ENCODE peak calls at places on chromosomes 1 and 21, in four cellular contexts. J is A549, F is GM23338, E is HL-60. V is an unnamed sample.

GRCh38 chr1:62426238-62426637 is 10.6 kb upstream of the USP1 start:
- DNase-seq in J (no peak), F (no peak), E (no peak), V (no peak)

GRCh38 chr21:37269481-37269880 is 2.3 kb upstream of the VPS26C start:
- DNase-seq in J (no peak), F (no peak), E (no peak), V (no peak)

GRCh38 chr1:40646385-40646784 is 19.1 kb downstream of the RIMS3 start:
- DNase-seq in J (no peak), F (no peak), E (no peak), V (no peak)

GRCh38 chr1:33228935-33229487 is 27.3 kb upstream of the ZNF362 start:
- DNase-seq in J (no peak), F (no peak), E (no peak), V (no peak)

GRCh38 chr1:218346391-218347204 is 1.5 kb downstream of the TGFB2 start:
- DNase-seq in J (no peak), F (peak), E (no peak), V (no peak)

GRCh38 chr1:22037520-22037919 is 15.0 kb upstream of the CDC42 start:
- DNase-seq in J (no peak), F (peak), E (no peak), V (no peak)

GRCh38 chr1:69315416-69315815 is 252.3 kb upstream of the LRRC7 start:
- DNase-seq in J (no peak), F (no peak), E (no peak), V (no peak)

GRCh38 chr21:46052703-46053651 is 44.9 kb upstream of the COL6A2 start:
- DNase-seq in J (peak), F (no peak), E (no peak), V (no peak)

GRCh38 chr1:236608930-236609726 is 4.8 kb upstream of the HEATR1 start:
- DNase-seq in J (peak), F (peak), E (no peak), V (no peak)

GRCh38 chr1:217135569-217135915 is 412.3 kb upstream of the ESRRG start:
- DNase-seq in J (no peak), F (peak), E (no peak), V (no peak)

GRCh38 chr1:38964140-38964548 is 22.5 kb upstream of the RHBDL2 start:
- DNase-seq in J (peak), F (peak), E (no peak), V (no peak)

GRCh38 chr1:224427346-224427745 is 7.3 kb downstream of the WDR26 start:
- DNase-seq in J (no peak), F (no peak), E (no peak), V (no peak)

GRCh38 chr1:61156576-61157239 is 74.3 kb downstream of the NFIA start:
- DNase-seq in J (no peak), F (no peak), E (no peak), V (no peak)

GRCh38 chr1:214632091-214632490 is 29.1 kb downstream of the CENPF start:
- DNase-seq in J (no peak), F (no peak), E (no peak), V (no peak)

GRCh38 chr21:42568377-42568776 is 54.7 kb downstream of the SLC37A1 start:
- DNase-seq in J (no peak), F (no peak), E (no peak), V (no peak)

GRCh38 chr1:93728480-93729131 is 47.0 kb upstream of the BCAR3 start:
- DNase-seq in J (no peak), F (no peak), E (no peak), V (no peak)

GRCh38 chr1:227897704-227898438 is 49.9 kb downstream of the WNT9A start:
- DNase-seq in J (no peak), F (no peak), E (no peak), V (no peak)

GRCh38 chr1:163257763-163258162 is 55.0 kb upstream of the RGS5 start:
- DNase-seq in J (no peak), F (no peak), E (no peak), V (no peak)

GRCh38 chr21:42939581-42940413 is 14.4 kb upstream of the ERVH48-1 start:
- DNase-seq in J (peak), F (no peak), E (peak), V (peak)

GRCh38 chr1:218499021-218499691 is 154.0 kb downstream of the TGFB2 start:
- DNase-seq in J (peak), F (no peak), E (no peak), V (no peak)

GRCh38 chr21:42559326-42559725 is 45.7 kb downstream of the SLC37A1 start:
- DNase-seq in J (no peak), F (no peak), E (no peak), V (no peak)

GRCh38 chr1:14851775-14852174 is 253.3 kb downstream of the KAZN start:
- DNase-seq in J (no peak), F (no peak), E (no peak), V (no peak)

GRCh38 chr1:167012570-167012969 is 23.5 kb downstream of the MAEL start:
- DNase-seq in J (no peak), F (no peak), E (no peak), V (no peak)
- TF ChIP-seq REST in J (no peak), F (no peak), E (peak), V (no peak)

DNA sequence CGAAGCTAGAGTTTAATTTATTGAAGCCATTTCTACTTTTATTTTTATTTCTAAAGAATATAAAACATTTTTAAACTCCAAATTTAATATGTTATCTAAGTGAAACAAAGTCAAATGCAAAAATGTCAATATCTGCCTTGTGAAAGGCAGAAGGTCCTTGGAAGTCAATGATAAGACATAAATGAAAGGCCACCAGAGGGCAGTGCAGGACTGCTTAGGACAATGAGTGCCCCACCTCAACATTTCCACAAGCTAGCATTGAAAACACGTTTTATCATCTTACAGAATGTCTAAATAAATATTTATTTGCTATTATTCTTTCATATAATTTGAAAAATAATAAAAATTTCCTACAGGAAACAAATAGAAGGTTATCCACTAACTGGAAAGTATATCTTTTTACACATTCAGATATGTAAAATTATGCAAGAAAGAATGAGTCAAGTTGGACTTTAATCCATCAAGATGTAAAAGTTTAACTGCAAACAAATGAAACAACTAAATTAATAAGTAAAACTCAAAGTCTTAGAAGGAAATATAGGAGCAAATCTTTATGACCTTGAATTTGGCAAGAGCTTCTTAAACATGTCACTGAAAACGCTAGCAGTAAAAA is 140.1 kb upstream of the FMN2 start:
- DNase-seq in J (peak), F (peak), E (peak), V (peak)
- TF ChIP-seq CTCF in J (peak), F (peak), E (peak), V (peak)

GRCh38 chr1:31182352-31182751 is 57.3 kb downstream of the NKAIN1 start:
- DNase-seq in J (peak), F (peak), E (peak), V (no peak)
- TF ChIP-seq REST in J (peak), F (peak), E (peak), V (peak)

GRCh38 chr1:2228684-2229031 is 539 bp downstream of the SKI start:
- DNase-seq in J (peak), F (peak), E (no peak), V (no peak)

GRCh38 chr1:2227341-2228156 is 570 bp upstream of the SKI start:
- DNase-seq in J (peak), F (peak), E (peak), V (no peak)

GRCh38 chr1:2229921-2230700 is 2.0 kb downstream of the SKI start:
- DNase-seq in J (peak), F (peak), E (no peak), V (no peak)

GRCh38 chr1:2228157-2228594 is at the start of gene SKI:
- DNase-seq in J (no peak), F (peak), E (no peak), V (no peak)

GRCh38 chr1:2229032-2229920 is 1.2 kb downstream of the SKI start:
- DNase-seq in J (peak), F (peak), E (no peak), V (no peak)
- TF ChIP-seq CTCF in J (no peak), F (no peak), E (no peak), V (no peak)

GRCh38 chr1:16440150-16440479 is 409 bp upstream of the NECAP2 start:
- DNase-seq in J (no peak), F (peak), E (no peak), V (no peak)

GRCh38 chr1:16438516-16438915 is 1.3 kb upstream of the SPATA21 start:
- DNase-seq in J (no peak), F (no peak), E (no peak), V (no peak)

GRCh38 chr1:16441312-16441641 is 753 bp downstream of the NECAP2 start:
- DNase-seq in J (no peak), F (no peak), E (no peak), V (no peak)

GRCh38 chr1:16442273-16442672 is 1.7 kb downstream of the NECAP2 start:
- DNase-seq in J (no peak), F (no peak), E (no peak), V (no peak)

DNA sequence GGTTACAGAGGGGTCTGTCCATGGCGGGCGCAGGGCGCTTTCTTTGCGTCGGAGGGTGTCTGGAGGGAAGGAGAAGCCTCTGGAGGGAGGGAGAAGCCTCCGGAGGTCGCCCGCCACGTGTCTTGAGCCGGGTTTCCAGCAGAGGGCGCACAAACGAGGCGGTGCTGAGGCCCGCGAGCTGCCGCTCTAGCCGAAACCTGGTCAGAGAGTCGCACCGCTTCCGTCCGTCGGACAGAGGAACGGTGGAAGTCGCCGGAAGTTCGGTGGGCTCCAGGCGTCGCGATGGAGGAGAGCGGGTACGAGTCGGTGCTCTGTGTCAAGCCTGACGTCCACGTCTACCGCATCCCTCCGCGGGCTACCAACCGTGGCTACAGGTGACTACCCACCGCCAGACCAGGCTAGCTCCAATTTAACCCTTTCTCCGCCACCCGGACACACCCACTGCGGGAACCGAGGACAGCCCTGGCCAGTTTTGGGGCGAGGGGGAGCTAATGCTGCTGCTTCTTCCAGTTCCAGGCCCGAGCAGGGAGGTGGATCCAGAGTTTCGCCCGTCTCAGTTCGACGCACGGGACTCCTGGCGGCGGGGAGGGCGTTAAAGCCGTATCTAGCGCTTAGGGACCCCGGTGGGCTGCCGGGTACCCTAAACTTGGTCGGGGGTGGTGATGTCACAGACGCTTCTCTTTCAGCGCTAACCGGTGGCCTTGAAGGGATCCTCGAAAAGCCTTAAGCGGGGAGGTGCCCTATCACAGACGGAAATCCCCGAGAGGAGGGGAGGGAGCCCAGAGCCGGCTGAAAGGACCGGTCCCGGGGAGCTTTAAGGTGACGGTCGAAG is at the start of gene NECAP2:
- DNase-seq in J (peak), F (peak), E (peak), V (peak)
- TF ChIP-seq REST in J (no peak), F (no peak), E (no peak), V (peak)

DNA sequence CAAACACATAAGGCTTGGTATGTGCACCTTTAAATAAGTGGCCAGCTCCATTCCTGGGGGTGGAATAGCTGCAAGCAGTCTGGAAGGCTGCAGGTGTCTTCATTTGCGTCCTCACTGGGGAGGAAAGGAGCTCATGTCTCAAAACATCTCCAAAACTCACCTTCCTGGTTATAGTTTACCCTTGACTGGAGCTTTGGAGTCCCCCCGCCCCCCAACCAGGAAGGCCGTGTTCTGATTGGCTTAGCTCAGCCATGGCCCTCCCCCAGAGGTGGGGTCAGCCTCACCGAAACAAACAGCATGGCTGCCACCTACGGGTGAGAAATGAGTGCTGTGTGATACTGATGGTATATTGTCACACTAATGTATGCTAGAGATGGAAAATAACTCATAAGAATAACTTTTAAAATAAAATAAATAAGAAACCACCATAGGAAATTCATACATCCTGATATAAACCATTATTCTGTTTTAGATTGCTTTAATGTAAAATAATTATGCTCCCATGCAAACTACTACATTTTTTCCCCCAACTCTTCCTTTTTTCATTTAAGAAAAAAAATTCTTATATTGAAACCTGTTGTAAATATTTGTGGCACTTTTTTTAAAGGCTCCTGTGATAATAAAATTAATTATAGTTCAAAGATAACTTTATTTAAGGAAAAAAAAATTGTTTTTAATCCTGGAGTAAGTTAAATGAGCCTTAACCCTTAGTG is 90.8 kb downstream of the ZP4 start:
- DNase-seq in J (peak), F (peak), E (peak), V (no peak)
- TF ChIP-seq CTCF in J (peak), F (peak), E (no peak), V (peak)

GRCh38 chr1:178609015-178609414 is 96.1 kb downstream of the TEX35 start:
- DNase-seq in J (no peak), F (no peak), E (no peak), V (no peak)
- TF ChIP-seq REST in J (no peak), F (no peak), E (no peak), V (no peak)

GRCh38 chr1:155942578-155943141 is 1.2 kb downstream of the RXFP4 start:
- DNase-seq in J (peak), F (no peak), E (no peak), V (no peak)
- TF ChIP-seq CTCF in J (no peak), F (no peak), E (no peak), V (no peak)

V was measured in Panc1.